ENCODE peak calls at places on chromosomes 1 and 21, in ten cellular contexts. M is AG10803, C is tibial nerve, D is BJ, Q is heart left ventricle, A is fibroblast of mammary gland, E is DND-41, P is fibroblast of lung, Y is ovary, O is dorsolateral prefrontal cortex. B is an unnamed sample.

GRCh38 chr1:39922139-39922757 is 20.5 kb upstream of the MYCL start:
- DNase-seq in M (peak; percentile 4), C (no peak), D (no peak), Q (no peak), A (no peak), E (no peak), P (no peak), Y (no peak), O (no peak), B (no peak)

GRCh38 chr1:110003747-110004428 is 19.3 kb downstream of the AHCYL1 start:
- DNase-seq in M (peak; percentile 97), C (peak; percentile 56), D (peak; percentile 98), Q (peak; percentile 78), A (peak; percentile 98), E (peak; percentile 42), P (peak; percentile 98), Y (peak; percentile 76), O (peak; percentile 74), B (peak; percentile 95)

GRCh38 chr21:16517380-16517779 is 787.6 kb downstream of the USP25 start:
- DNase-seq in M (peak; percentile 59), C (no peak), D (no peak), Q (no peak), A (no peak), E (no peak), P (no peak), Y (no peak), O (no peak), B (no peak)

GRCh38 chr1:178612261-178612660 is 99.4 kb downstream of the TEX35 start:
- DNase-seq in M (peak; percentile 75), C (no peak), D (peak; percentile 44), Q (no peak), A (peak; percentile 54), E (no peak), P (peak; percentile 79), Y (no peak), O (no peak), B (peak; percentile 51)

GRCh38 chr1:46401964-46402626 is 8.0 kb downstream of the FAAH start:
- DNase-seq in M (peak; percentile 97), C (peak; percentile 75), D (peak; percentile 55), Q (peak; percentile 48), A (peak; percentile 96), E (no peak), P (peak; percentile 98), Y (peak; percentile 51), O (peak; percentile 92), B (peak; percentile 79)

GRCh38 chr1:233909195-233909594 is 4.7 kb downstream of the SLC35F3 start:
- DNase-seq in M (peak; percentile 20), C (no peak), D (peak; percentile 73), Q (no peak), A (no peak), E (no peak), P (no peak), Y (no peak), O (no peak), B (no peak)

GRCh38 chr1:156115514-156116374 is 1.2 kb downstream of the LMNA start:
- DNase-seq in M (peak; percentile 66), C (peak; percentile 68), D (no peak), Q (peak; percentile 76), A (peak; percentile 74), E (no peak), P (peak; percentile 71), Y (peak; percentile 69), O (no peak), B (peak; percentile 57)

GRCh38 chr1:235073968-235074334 is 54.7 kb downstream of the TOMM20 start:
- DNase-seq in M (no peak), C (no peak), D (no peak), Q (no peak), A (no peak), E (no peak), P (no peak), Y (no peak), O (no peak), B (no peak)

GRCh38 chr21:26806734-26807372 is 38.4 kb downstream of the ADAMTS1 start:
- DNase-seq in M (no peak), C (no peak), D (no peak), Q (no peak), A (peak; percentile 91), E (no peak), P (peak; percentile 49), Y (no peak), O (no peak), B (peak; percentile 40)

GRCh38 chr1:180981596-180982387 is 40.9 kb downstream of the STX6 start:
- DNase-seq in M (no peak), C (no peak), D (no peak), Q (no peak), A (no peak), E (peak; percentile 90), P (no peak), Y (no peak), O (no peak), B (no peak)

GRCh38 chr1:29853716-29854330 is 617.5 kb downstream of the PTPRU start:
- DNase-seq in M (no peak), C (no peak), D (no peak), Q (no peak), A (no peak), E (no peak), P (no peak), Y (no peak), O (no peak), B (no peak)

GRCh38 chr1:201493757-201494617 is 12.9 kb downstream of the CSRP1 start:
- DNase-seq in M (no peak), C (no peak), D (no peak), Q (no peak), A (peak; percentile 52), E (no peak), P (peak; percentile 74), Y (peak; percentile 79), O (no peak), B (no peak)

GRCh38 chr1:242243472-242243871 is 244.6 kb upstream of the MAP1LC3C start:
- DNase-seq in M (no peak), C (no peak), D (no peak), Q (no peak), A (no peak), E (no peak), P (peak; percentile 1), Y (no peak), O (no peak), B (no peak)

GRCh38 chr1:201395936-201396335 is 3.2 kb downstream of the LAD1 start:
- DNase-seq in M (no peak), C (no peak), D (no peak), Q (no peak), A (no peak), E (no peak), P (no peak), Y (no peak), O (no peak), B (no peak)

GRCh38 chr1:78687315-78687714 is 37.7 kb downstream of the IFI44 start:
- DNase-seq in M (no peak), C (no peak), D (no peak), Q (no peak), A (no peak), E (no peak), P (no peak), Y (no peak), O (no peak), B (no peak)

GRCh38 chr1:78687914-78688313 is 38.3 kb downstream of the IFI44 start:
- DNase-seq in M (peak; percentile 29), C (no peak), D (no peak), Q (no peak), A (peak; percentile 40), E (no peak), P (peak; percentile 8), Y (no peak), O (no peak), B (no peak)

GRCh38 chr1:78691995-78692747 is 42.5 kb downstream of the IFI44 start:
- DNase-seq in M (peak; percentile 38), C (no peak), D (no peak), Q (no peak), A (peak; percentile 89), E (no peak), P (peak; percentile 17), Y (no peak), O (no peak), B (peak; percentile 86)

GRCh38 chr1:78690516-78690915 is 40.9 kb downstream of the IFI44 start:
- DNase-seq in M (no peak), C (no peak), D (no peak), Q (no peak), A (no peak), E (no peak), P (no peak), Y (no peak), O (no peak), B (peak; percentile 39)

DNA sequence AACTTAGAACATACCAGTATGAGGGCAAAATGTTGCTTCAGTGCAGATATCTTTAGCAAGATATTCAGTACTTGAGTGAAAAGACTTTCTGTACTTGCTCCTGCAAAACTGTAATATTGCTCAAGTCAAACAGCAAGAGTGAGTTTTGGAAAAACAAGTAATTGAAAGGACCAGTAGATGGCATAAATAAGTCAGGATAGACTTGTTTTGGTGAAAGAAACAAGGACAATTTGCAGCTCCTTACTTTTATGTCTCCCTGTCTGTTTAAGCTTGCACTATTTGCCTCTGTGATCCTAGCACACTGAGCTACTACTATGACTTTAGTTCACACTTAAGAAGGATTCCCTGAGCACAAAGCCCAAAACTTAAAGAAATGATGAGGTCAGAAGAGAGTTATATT is 39.1 kb downstream of the IFI44 start:
- DNase-seq in M (peak; percentile 79), C (no peak), D (no peak), Q (no peak), A (peak; percentile 74), E (no peak), P (peak; percentile 79), Y (no peak), O (no peak), B (peak; percentile 67)
- TF ChIP-seq CTCF in M (peak; percentile 60), C (no peak), D (peak; percentile 44), Q (no peak), A (peak; percentile 55), E (peak; percentile 27), P (peak; percentile 50), Y (no peak), O (peak; percentile 24), B (peak; percentile 75)

DNA sequence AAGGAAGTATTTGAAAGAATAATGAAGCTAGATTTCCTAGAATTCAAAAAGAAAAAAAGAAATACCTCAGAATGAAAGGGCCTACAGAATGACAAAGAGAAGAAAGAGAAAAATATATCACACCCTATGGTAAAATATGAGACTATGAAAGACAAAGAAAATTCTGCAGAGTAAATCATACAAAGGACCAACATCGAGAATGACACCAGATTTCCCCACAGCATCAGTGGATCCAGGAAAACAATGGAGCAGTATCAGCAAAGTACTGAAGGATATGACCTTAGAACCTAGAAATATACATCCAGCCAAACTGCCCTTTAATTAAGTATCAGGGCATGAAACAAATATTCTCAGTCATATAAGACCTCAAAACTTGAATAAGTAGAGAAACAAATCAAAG is 21.2 kb upstream of the IFNAR2 start:
- DNase-seq in M (no peak), C (no peak), D (no peak), Q (no peak), A (peak; percentile 11), E (no peak), P (no peak), Y (no peak), O (no peak), B (no peak)
- TF ChIP-seq CTCF in M (no peak), C (no peak), D (no peak), Q (no peak), A (no peak), E (no peak), P (no peak), Y (no peak), O (no peak), B (no peak)

GRCh38 chr1:28640766-28641165 is 2.1 kb downstream of the TAF12 start:
- DNase-seq in M (no peak), C (no peak), D (no peak), Q (no peak), A (peak; percentile 21), E (peak; percentile 24), P (no peak), Y (no peak), O (no peak), B (peak; percentile 22)
- TF ChIP-seq CTCF in M (no peak), C (no peak), D (peak; percentile 35), Q (no peak), A (peak; percentile 30), E (peak; percentile 41), P (peak; percentile 39), Y (no peak), O (no peak), B (peak; percentile 61)

GRCh38 chr1:116036255-116036654 is 59.9 kb downstream of the SLC22A15 start:
- DNase-seq in M (no peak), C (no peak), D (no peak), Q (no peak), A (no peak), E (no peak), P (no peak), Y (no peak), O (no peak), B (no peak)
- TF ChIP-seq CTCF in M (no peak), C (no peak), D (no peak), Q (no peak), A (no peak), E (no peak), P (no peak), Y (no peak), O (no peak), B (peak; percentile 36)

B was measured in HFFc6.